ENCODE peak calls at places on chromosomes 3 and 15, in six cellular contexts. L is sigmoid colon; U is cardiac muscle cell; Y is cardiac fibroblast; V is CD8-positive, alpha-beta T cell; N is activated T-cell treated with anti-CD3 and anti-CD28 coated beads for 1 hour. J is an unnamed sample.

GRCh38 chr3:77081240-77081661 is 41.4 kb downstream of the ROBO2 start:
- DNase-seq in L (no peak), U (peak; percentile 18), Y (peak; percentile 4), V (no peak), N (no peak), J (no peak)

GRCh38 chr3:15520804-15521572 is 518 bp downstream of the COLQ start:
- DNase-seq in L (no peak), U (no peak), Y (no peak), V (no peak), N (no peak), J (no peak)

GRCh38 chr3:186105543-186105942 is 3.3 kb downstream of the ETV5 start:
- DNase-seq in L (no peak), U (no peak), Y (no peak), V (no peak), N (no peak), J (no peak)

GRCh38 chr3:99891610-99892285 is 74.1 kb downstream of the CMSS1 start:
- DNase-seq in L (no peak), U (no peak), Y (no peak), V (no peak), N (no peak), J (no peak)

GRCh38 chr3:128076465-128076782 is 24.2 kb downstream of the SEC61A1 start:
- DNase-seq in L (peak; percentile 66), U (no peak), Y (no peak), V (no peak), N (no peak), J (no peak)

GRCh38 chr3:38843898-38844297 is 27.9 kb upstream of the SCN10A start:
- DNase-seq in L (no peak), U (peak; percentile 82), Y (peak; percentile 81), V (no peak), N (no peak), J (no peak)

GRCh38 chr3:194306771-194307640 is 44.1 kb downstream of the CPN2 start:
- DNase-seq in L (peak; percentile 40), U (no peak), Y (no peak), V (no peak), N (no peak), J (no peak)

GRCh38 chr3:94440767-94441493 is 378.1 kb downstream of the NSUN3 start:
- DNase-seq in L (no peak), U (peak; percentile 71), Y (peak; percentile 89), V (no peak), N (no peak), J (no peak)

GRCh38 chr3:16177962-16178627 is 3.6 kb downstream of the GALNT15 start:
- DNase-seq in L (peak; percentile 91), U (peak; percentile 93), Y (peak; percentile 86), V (peak; percentile 32), N (peak; percentile 40), J (peak; percentile 83)

GRCh38 chr15:39426552-39427532 is 154.0 kb upstream of the THBS1 start:
- DNase-seq in L (peak; percentile 77), U (peak; percentile 96), Y (peak; percentile 73), V (peak; percentile 66), N (peak; percentile 49), J (no peak)

GRCh38 chr3:177536873-177537272 is 339.6 kb upstream of the TBL1XR1 start:
- DNase-seq in L (no peak), U (no peak), Y (no peak), V (no peak), N (no peak), J (no peak)

GRCh38 chr15:60392986-60393811 is 4.6 kb downstream of the ANXA2 start:
- DNase-seq in L (peak; percentile 92), U (peak; percentile 98), Y (peak; percentile 98), V (no peak), N (no peak), J (peak; percentile 76)

GRCh38 chr3:57832925-57833324 is 76.8 kb downstream of the SLMAP start:
- DNase-seq in L (no peak), U (no peak), Y (no peak), V (no peak), N (no peak), J (no peak)

GRCh38 chr15:62719316-62719715 is 323.2 kb upstream of the TPM1 start:
- DNase-seq in L (no peak), U (no peak), Y (peak; percentile 42), V (no peak), N (no peak), J (no peak)

GRCh38 chr3:184540777-184541681 is 20.6 kb upstream of the EPHB3 start:
- DNase-seq in L (peak; percentile 69), U (peak; percentile 37), Y (peak; percentile 52), V (peak; percentile 62), N (peak; percentile 76), J (no peak)

GRCh38 chr3:39065197-39065596 is 13.4 kb downstream of the WDR48 start:
- DNase-seq in L (no peak), U (peak; percentile 45), Y (peak; percentile 54), V (no peak), N (no peak), J (no peak)

GRCh38 chr3:122358633-122359032 is 24.4 kb downstream of the MIX23 start:
- DNase-seq in L (no peak), U (no peak), Y (no peak), V (no peak), N (no peak), J (no peak)

GRCh38 chr15:31551323-31551722 is 224.7 kb downstream of the KLF13 start:
- DNase-seq in L (no peak), U (no peak), Y (no peak), V (no peak), N (no peak), J (no peak)

GRCh38 chr3:71723452-71724170 is 1.6 kb downstream of the EIF4E3 start:
- DNase-seq in L (no peak), U (no peak), Y (no peak), V (no peak), N (peak; percentile 36), J (no peak)

GRCh38 chr3:107369791-107370190 is 7.4 kb upstream of the CCDC54 start:
- DNase-seq in L (no peak), U (no peak), Y (peak; percentile 7), V (no peak), N (no peak), J (no peak)

GRCh38 chr3:94615275-94616065 is 552.6 kb downstream of the NSUN3 start:
- DNase-seq in L (no peak), U (no peak), Y (peak; percentile 18), V (no peak), N (no peak), J (no peak)

GRCh38 chr3:4166540-4166939 is 136.6 kb upstream of the SETMAR start:
- DNase-seq in L (no peak), U (no peak), Y (no peak), V (no peak), N (no peak), J (no peak)

GRCh38 chr15:94080416-94080815 is 150.9 kb upstream of the MCTP2 start:
- DNase-seq in L (no peak), U (no peak), Y (no peak), V (no peak), N (no peak), J (no peak)

GRCh38 chr3:139308156-139309017 is 35.4 kb upstream of the MRPS22 start:
- DNase-seq in L (no peak), U (no peak), Y (no peak), V (no peak), N (no peak), J (no peak)

GRCh38 chr3:17111556-17111955 is 226.8 kb downstream of the PLCL2 start:
- DNase-seq in L (no peak), U (no peak), Y (peak; percentile 61), V (no peak), N (no peak), J (no peak)

GRCh38 chr3:47019201-47019600 is 39.7 kb downstream of the NBEAL2 start:
- DNase-seq in L (no peak), U (no peak), Y (no peak), V (no peak), N (no peak), J (no peak)

GRCh38 chr15:69468241-69469121 is 15.9 kb downstream of the RPLP1 start:
- DNase-seq in L (no peak), U (peak; percentile 44), Y (peak; percentile 43), V (peak; percentile 72), N (peak; percentile 67), J (no peak)

GRCh38 chr15:74347757-74348250 is 19.6 kb downstream of the CYP11A1 start:
- DNase-seq in L (no peak), U (no peak), Y (no peak), V (no peak), N (no peak), J (no peak)

GRCh38 chr3:119637679-119638525 is 22.5 kb downstream of the POPDC2 start:
- DNase-seq in L (no peak), U (peak; percentile 78), Y (peak; percentile 90), V (no peak), N (no peak), J (no peak)

GRCh38 chr3:54858386-54858785 is 69.5 kb downstream of the LRTM1 start:
- DNase-seq in L (no peak), U (no peak), Y (no peak), V (no peak), N (no peak), J (no peak)

GRCh38 chr3:170560296-170560695 is 25.6 kb downstream of the SLC7A14 start:
- DNase-seq in L (no peak), U (no peak), Y (peak; percentile 16), V (no peak), N (no peak), J (no peak)

J was measured in uterus.